ENCODE peak calls at places on chromosomes 12 and 14, in nine cellular contexts. P is A549, F is BE2C, N is psoas muscle, B is heart right ventricle, K is left ventricle myocardium inferior, C is stomach, J is ovary, L is tibial artery. Z is an unnamed sample. For H3K4me1, the result is how much of the 10 kb centered on the place peaks cover.

GRCh38 chr12:47821346-47821706 is 1.6 kb upstream of the HDAC7 start:
- DNase-seq in P (no peak), F (no peak), N (no peak), B (no peak), K (no peak), C (no peak), J (no peak), L (no peak), Z (no peak)

GRCh38 chr12:56522486-56523193 is 1.0 kb downstream of the RBMS2 start:
- DNase-seq in P (peak), F (no peak), N (no peak), B (no peak), K (no peak), C (no peak), J (no peak), L (no peak), Z (no peak)

GRCh38 chr12:95577820-95578219 is 26.5 kb upstream of the USP44 start:
- DNase-seq in P (no peak), F (no peak), N (no peak), B (no peak), K (no peak), C (no peak), J (no peak), L (no peak), Z (no peak)

GRCh38 chr14:68690106-68690960 is 102.5 kb downstream of the ZFP36L1 start:
- DNase-seq in P (no peak), F (no peak), N (no peak), B (no peak), K (no peak), C (no peak), J (no peak), L (peak), Z (no peak)

GRCh38 chr12:51368640-51369517 is 22.3 kb downstream of the GALNT6 start:
- DNase-seq in P (no peak), F (peak), N (peak), B (peak), K (no peak), C (peak), J (no peak), L (no peak), Z (peak)

GRCh38 chr12:120579179-120579578 is 2.0 kb downstream of the POP5 start:
- DNase-seq in P (no peak), F (no peak), N (no peak), B (no peak), K (no peak), C (no peak), J (no peak), L (no peak), Z (no peak)

GRCh38 chr14:54642121-54642520 is 75.2 kb downstream of the SAMD4A start:
- DNase-seq in P (no peak), F (no peak), N (no peak), B (no peak), K (no peak), C (no peak), J (no peak), L (no peak), Z (no peak)

GRCh38 chr12:70609739-70610491 is 27.3 kb downstream of the PTPRB start:
- DNase-seq in P (peak), F (peak), N (peak), B (peak), K (peak), C (peak), J (no peak), L (peak), Z (no peak)

DNA sequence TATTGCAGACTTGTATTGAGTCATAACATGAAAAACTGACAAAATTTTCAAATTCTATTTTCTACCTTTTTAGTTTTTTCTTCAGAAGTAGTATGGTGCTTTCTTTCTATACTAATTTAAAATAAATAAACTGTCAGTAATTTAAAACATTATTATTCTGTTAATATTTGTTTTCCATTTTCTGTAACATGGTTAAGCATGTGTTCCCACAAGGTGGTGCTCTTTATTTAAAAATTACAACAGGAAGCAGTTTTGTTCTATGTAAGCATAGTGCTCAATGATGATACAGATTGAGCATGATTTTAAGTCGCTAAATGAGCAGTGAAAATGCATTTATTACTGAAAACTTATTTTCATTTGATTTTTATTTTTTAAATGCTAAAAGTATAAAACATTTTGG is 114.6 kb downstream of the PPFIA2 start:
- DNase-seq in P (peak), F (no peak), N (no peak), B (no peak), K (no peak), C (no peak), J (no peak), L (no peak), Z (no peak)
- TF ChIP-seq CTCF in P (peak), F (peak), N (peak), B (no peak), K (peak), C (peak), J (no peak), L (peak), Z (peak)

GRCh38 chr14:58572092-58572853 is 65.5 kb upstream of the DACT1 start:
- DNase-seq in P (peak), F (no peak), N (no peak), B (no peak), K (no peak), C (no peak), J (no peak), L (no peak), Z (no peak)
- H3K4me1 ChIP-seq in P (under half), F (under half), N (under half), B (under half), K (under half), C (under half), J (under half), L (under half), Z (under half)

DNA sequence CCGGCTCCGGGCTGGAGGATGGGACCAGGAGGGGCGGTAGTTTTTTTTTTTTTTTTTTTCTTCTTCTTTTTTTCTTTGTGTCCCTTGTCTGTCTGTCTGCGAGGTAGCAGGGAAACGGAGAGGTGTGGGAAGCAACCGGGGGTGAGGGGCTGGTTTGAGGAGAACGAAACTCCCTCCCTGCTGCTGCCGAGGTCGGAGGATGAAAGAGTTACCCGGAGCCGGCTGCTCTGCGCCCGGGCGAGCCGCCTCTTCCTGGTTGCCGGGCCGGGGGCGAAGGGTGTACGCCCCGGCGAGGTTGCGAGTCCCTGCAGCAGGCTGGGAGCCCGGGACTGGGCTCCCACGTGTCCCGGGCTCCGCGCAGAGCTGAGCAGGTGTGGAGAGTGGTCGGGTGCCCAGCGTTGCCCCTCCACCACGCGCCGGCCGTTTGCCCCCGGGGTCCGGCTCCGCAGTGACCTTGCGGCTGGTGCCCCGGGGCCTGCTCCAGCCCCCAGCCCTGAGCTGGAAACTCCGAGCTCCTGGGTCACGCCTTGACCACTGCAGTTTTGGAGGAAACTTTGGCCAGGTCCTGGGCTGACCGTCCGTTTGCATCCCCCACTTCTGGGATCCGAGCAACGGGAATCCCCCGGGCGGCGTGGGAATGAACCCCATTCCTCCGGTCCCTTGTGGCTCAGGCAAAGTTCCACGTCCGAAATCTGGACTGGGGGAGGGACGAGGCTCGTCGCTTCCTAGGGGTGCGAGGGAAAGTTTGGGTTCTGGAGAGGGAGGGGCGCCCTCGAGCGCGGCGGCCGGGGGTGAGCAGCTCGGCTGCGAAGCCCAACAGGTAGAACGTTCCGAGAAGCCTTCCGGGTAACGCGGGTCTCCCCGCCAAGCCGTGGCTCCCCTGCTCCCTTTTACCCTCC is 1.2 kb downstream of the CHST11 start:
- DNase-seq in P (peak), F (peak), N (peak), B (peak), K (peak), C (peak), J (peak), L (peak), Z (no peak)
- TF ChIP-seq CTCF in P (peak), F (no peak), N (no peak), B (no peak), K (no peak), C (no peak), J (no peak), L (peak), Z (no peak)

DNA sequence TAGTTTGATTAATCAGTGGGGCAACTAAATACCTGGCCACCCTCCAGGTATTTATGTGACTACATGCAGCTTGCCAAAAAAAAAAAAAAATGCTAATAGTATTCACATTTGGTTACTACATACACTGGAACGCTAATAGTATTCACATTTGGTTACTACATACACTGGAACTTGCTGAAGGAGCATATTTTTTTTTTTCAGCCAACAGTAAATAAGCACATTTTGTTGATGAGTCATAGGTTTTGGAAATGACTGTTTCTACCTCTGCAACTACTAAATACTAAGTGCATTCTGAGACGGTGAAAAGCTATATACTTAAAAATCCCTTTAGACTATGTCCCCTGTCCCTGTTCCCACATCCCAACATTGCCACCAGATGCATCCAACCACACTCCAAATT is 1172.3 kb downstream of the LRFN5 start:
- DNase-seq in P (no peak), F (no peak), N (no peak), B (no peak), K (no peak), C (no peak), J (no peak), L (no peak), Z (no peak)
- H3K4me1 ChIP-seq in P (under half), F (under half), N (under half), B (under half), K (under half), C (under half), J (under half), L (under half), Z (under half)

Z was measured in esophagus squamous epithelium.